ENCODE peak calls at places on chromosomes 2 and 18, in nine cellular contexts. A is gastrocnemius medialis; E is heart left ventricle; O is heart right ventricle; B is HCT116; S is GM23248; W is naive thymus-derived CD4-positive, alpha-beta T cell; G is mammary epithelial cell; V is IMR-90. Y is an unnamed sample. For H3K4me1, the result is how much of the 10 kb centered on the place peaks cover.

GRCh38 chr2:161273038-161273760 is 35.0 kb upstream of the PSMD14 start:
- DNase-seq in A (no peak), E (no peak), O (peak), B (peak), S (peak), W (peak), G (peak), V (peak), Y (no peak)

GRCh38 chr18:67380867-67381266 is 135.7 kb downstream of the DSEL start:
- DNase-seq in A (no peak), E (no peak), O (no peak), B (no peak), S (no peak), W (no peak), G (no peak), V (no peak), Y (no peak)

GRCh38 chr2:6071536-6071935 is 379.4 kb downstream of the SOX11 start:
- DNase-seq in A (no peak), E (no peak), O (no peak), B (no peak), S (no peak), W (no peak), G (no peak), V (no peak), Y (no peak)

GRCh38 chr2:164504253-164504652 is 117.0 kb downstream of the GRB14 start:
- DNase-seq in A (no peak), E (no peak), O (no peak), B (no peak), S (peak), W (no peak), G (peak), V (no peak), Y (no peak)

GRCh38 chr18:4264347-4264791 is 190.7 kb downstream of the DLGAP1 start:
- DNase-seq in A (no peak), E (no peak), O (no peak), B (no peak), S (no peak), W (no peak), G (no peak), V (no peak), Y (no peak)

GRCh38 chr2:161415041-161415440 is 1.1 kb upstream of the TBR1 start:
- DNase-seq in A (no peak), E (no peak), O (no peak), B (no peak), S (peak), W (no peak), G (no peak), V (no peak), Y (no peak)

GRCh38 chr2:222034058-222034457 is 264.7 kb downstream of the PAX3 start:
- DNase-seq in A (no peak), E (no peak), O (no peak), B (no peak), S (no peak), W (no peak), G (no peak), V (no peak), Y (no peak)

GRCh38 chr18:45255142-45255890 is 360.0 kb upstream of the SLC14A2 start:
- DNase-seq in A (peak), E (no peak), O (no peak), B (no peak), S (peak), W (no peak), G (peak), V (peak), Y (no peak)

GRCh38 chr18:62199629-62200028 is 12.6 kb downstream of the RELCH start:
- DNase-seq in A (no peak), E (no peak), O (no peak), B (no peak), S (no peak), W (no peak), G (no peak), V (no peak), Y (no peak)

GRCh38 chr2:226515344-226516055 is 284.1 kb downstream of the IRS1 start:
- DNase-seq in A (no peak), E (no peak), O (no peak), B (no peak), S (peak), W (no peak), G (peak), V (peak), Y (no peak)

GRCh38 chr2:183995632-183996031 is 602.7 kb upstream of the ZNF804A start:
- DNase-seq in A (no peak), E (no peak), O (no peak), B (no peak), S (no peak), W (no peak), G (no peak), V (no peak), Y (no peak)

GRCh38 chr2:179268277-179268935 is 3.8 kb upstream of the SESTD1 start:
- DNase-seq in A (no peak), E (no peak), O (no peak), B (no peak), S (peak), W (no peak), G (peak), V (peak), Y (no peak)

GRCh38 chr2:223043164-223043941 is 8.6 kb upstream of the KCNE4 start:
- DNase-seq in A (no peak), E (no peak), O (peak), B (no peak), S (no peak), W (no peak), G (no peak), V (no peak), Y (no peak)

GRCh38 chr2:212814941-212815340 is 276.3 kb upstream of the ERBB4 start:
- DNase-seq in A (no peak), E (no peak), O (no peak), B (no peak), S (no peak), W (no peak), G (no peak), V (no peak), Y (no peak)

GRCh38 chr2:180040146-180040925 is 33.2 kb upstream of the CWC22 start:
- DNase-seq in A (no peak), E (no peak), O (no peak), B (no peak), S (peak), W (no peak), G (peak), V (peak), Y (no peak)

GRCh38 chr2:64655873-64656272 is 2.2 kb upstream of the SERTAD2 start:
- DNase-seq in A (no peak), E (no peak), O (no peak), B (no peak), S (no peak), W (no peak), G (no peak), V (no peak), Y (no peak)

DNA sequence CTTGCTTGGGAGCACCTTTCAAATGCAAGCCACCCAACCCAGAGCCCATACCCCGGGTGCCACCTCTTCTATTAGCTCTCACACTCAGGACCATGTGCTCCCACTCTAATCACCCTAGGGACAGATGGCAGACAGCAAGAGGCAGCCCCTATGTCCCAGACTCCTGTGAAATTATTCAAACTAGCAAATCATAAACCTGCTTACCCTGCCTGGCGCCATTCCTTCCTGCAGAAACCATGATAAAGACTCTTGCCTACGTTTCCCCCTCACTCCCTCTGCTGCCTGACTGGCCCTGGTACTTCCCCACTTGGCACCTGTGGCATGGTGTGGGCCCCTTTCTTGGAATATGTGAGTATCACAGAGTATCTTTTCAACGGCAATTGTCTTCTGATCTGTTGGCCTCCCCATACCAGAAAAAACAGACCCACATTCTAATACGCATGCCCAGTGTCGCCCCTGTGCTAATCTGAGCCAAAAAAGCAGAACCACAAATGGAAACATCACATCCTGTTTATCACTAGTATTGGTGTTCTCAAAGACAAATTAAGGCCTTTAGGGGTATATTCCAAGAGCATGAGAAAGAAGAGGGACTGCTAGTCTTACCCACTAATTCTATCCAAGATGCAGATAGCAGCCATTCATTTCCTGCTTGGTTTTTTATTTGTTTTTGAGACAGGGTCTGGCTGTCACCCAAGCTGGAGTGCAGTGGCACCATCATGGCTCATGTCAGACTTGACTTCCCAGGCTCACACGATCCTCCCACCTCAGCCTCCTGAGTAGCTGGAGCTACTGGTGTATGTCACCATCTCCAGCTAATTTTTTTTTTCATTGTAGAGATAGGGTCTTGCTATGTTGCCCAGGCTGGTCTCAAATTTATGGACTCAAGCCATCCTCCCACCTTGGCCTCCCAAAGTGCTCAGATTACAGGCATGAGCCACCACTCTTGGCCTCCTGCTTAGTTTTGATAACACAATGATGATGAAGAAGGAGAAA is 44.1 kb upstream of the TTC39C start:
- DNase-seq in A (no peak), E (no peak), O (no peak), B (no peak), S (no peak), W (peak), G (no peak), V (no peak), Y (no peak)
- H3K4me1 ChIP-seq in A (under half), E (under half), O (under half), B (under half), S (under half), W (under half), G (under half), V (under half), Y (under half)

GRCh38 chr2:36459725-36460137 is 104.2 kb downstream of the CRIM1 start:
- DNase-seq in A (no peak), E (peak), O (peak), B (peak), S (peak), W (no peak), G (peak), V (peak), Y (no peak)
- H3K4me1 ChIP-seq in A (half or more), E (under half), O (half or more), B (under half), S (half or more), W (under half), G (half or more), V (under half), Y (half or more)

GRCh38 chr2:42974303-42974696 is 181.9 kb upstream of the HAAO start:
- DNase-seq in A (no peak), E (no peak), O (no peak), B (no peak), S (no peak), W (no peak), G (no peak), V (no peak), Y (no peak)
- H3K4me1 ChIP-seq in A (under half), E (under half), O (under half), B (under half), S (under half), W (under half), G (half or more), V (under half), Y (under half)

GRCh38 chr18:48933578-48934399 is 17.0 kb downstream of the SMAD7 start:
- DNase-seq in A (no peak), E (no peak), O (peak), B (no peak), S (peak), W (no peak), G (peak), V (no peak), Y (no peak)
- H3K4me1 ChIP-seq in A (half or more), E (half or more), O (half or more), B (half or more), S (half or more), W (half or more), G (half or more), V (half or more), Y (half or more)

GRCh38 chr2:7191927-7192326 is 274.7 kb downstream of the RNF144A start:
- DNase-seq in A (no peak), E (no peak), O (no peak), B (no peak), S (peak), W (no peak), G (peak), V (peak), Y (no peak)
- H3K4me1 ChIP-seq in A (under half), E (under half), O (under half), B (under half), S (under half), W (under half), G (under half), V (under half), Y (under half)

Y was measured in left ventricle myocardium inferior.